ENCODE peak calls at places on chromosomes 12 and 14, in six cellular contexts. Z is fibroblast of mammary gland, Y is esophagus squamous epithelium, G is lung, R is Calu3, L is left ventricle myocardium inferior. O is an unnamed sample.

GRCh38 chr14:67517083-67517482 is 16.0 kb upstream of the PLEKHH1 start:
- DNase-seq in L (peak), R (no peak), G (no peak), Y (no peak), Z (no peak), O (no peak)

GRCh38 chr12:9649532-9649940 is 20.0 kb upstream of the CLEC2D start:
- DNase-seq in L (no peak), Y (no peak), G (no peak), R (no peak), Z (no peak), O (no peak)

GRCh38 chr12:66516133-66516532 is 162.7 kb downstream of the GRIP1 start:
- DNase-seq in R (no peak), Y (no peak), L (no peak), G (no peak), Z (no peak), O (no peak)

GRCh38 chr12:9118161-9118560 is 2.4 kb upstream of the A2M start:
- DNase-seq in Z (peak), R (no peak), L (no peak), G (no peak), Y (no peak), O (no peak)

GRCh38 chr14:21894003-21894897 is 220.6 kb upstream of the OR4E1 start:
- DNase-seq in Y (no peak), G (no peak), L (no peak), Z (no peak), R (peak), O (peak)

GRCh38 chr12:59927041-59927440 is 331.2 kb downstream of the SLC16A7 start:
- DNase-seq in L (no peak), G (no peak), R (no peak), Y (no peak), Z (peak), O (no peak)

GRCh38 chr12:85765443-85765842 is 70.8 kb downstream of the RASSF9 start:
- DNase-seq in Z (peak), R (no peak), L (no peak), G (no peak), Y (no peak), O (no peak)

GRCh38 chr14:42110167-42110566 is 503.5 kb downstream of the LRFN5 start:
- DNase-seq in L (no peak), Y (no peak), Z (peak), G (no peak), R (no peak), O (no peak)

GRCh38 chr12:4290011-4290790 is 16.6 kb downstream of the CCND2 start:
- DNase-seq in G (no peak), Z (no peak), L (no peak), Y (no peak), R (no peak), O (no peak)

GRCh38 chr14:53190938-53191337 is 37.8 kb upstream of the DDHD1 start:
- DNase-seq in G (no peak), R (no peak), Z (peak), L (no peak), Y (no peak), O (no peak)

GRCh38 chr12:130752692-130753230 is 36.7 kb upstream of the RIMBP2 start:
- DNase-seq in L (no peak), R (no peak), G (no peak), Y (no peak), Z (no peak), O (no peak)

GRCh38 chr12:120089105-120089504 is 27.4 kb downstream of the RAB35 start:
- DNase-seq in L (no peak), Y (no peak), G (no peak), Z (peak), R (no peak), O (no peak)

GRCh38 chr12:89370850-89371249 is 18.5 kb upstream of the DUSP6 start:
- DNase-seq in R (no peak), Z (peak), G (no peak), L (no peak), Y (no peak), O (no peak)

GRCh38 chr12:1046727-1047126 is 55.7 kb downstream of the ERC1 start:
- DNase-seq in G (no peak), Y (no peak), L (no peak), Z (no peak), R (no peak), O (no peak)

GRCh38 chr12:113779774-113780173 is 186.4 kb downstream of the RBM19 start:
- DNase-seq in R (no peak), G (no peak), L (no peak), Z (no peak), Y (no peak), O (no peak)

GRCh38 chr14:102980409-102980810 is 57.9 kb downstream of the AMN start:
- DNase-seq in L (no peak), G (no peak), R (no peak), Y (no peak), Z (peak), O (no peak)

GRCh38 chr14:102985665-102986064 is 63.2 kb downstream of the AMN start:
- DNase-seq in R (no peak), L (no peak), Z (no peak), G (no peak), Y (no peak), O (no peak)

GRCh38 chr14:102983496-102983895 is 61.0 kb downstream of the AMN start:
- DNase-seq in Y (no peak), R (no peak), L (no peak), Z (no peak), G (no peak), O (no peak)

GRCh38 chr14:102984336-102985102 is 62.1 kb downstream of the AMN start:
- DNase-seq in L (no peak), Z (no peak), Y (no peak), R (no peak), G (no peak), O (no peak)

DNA sequence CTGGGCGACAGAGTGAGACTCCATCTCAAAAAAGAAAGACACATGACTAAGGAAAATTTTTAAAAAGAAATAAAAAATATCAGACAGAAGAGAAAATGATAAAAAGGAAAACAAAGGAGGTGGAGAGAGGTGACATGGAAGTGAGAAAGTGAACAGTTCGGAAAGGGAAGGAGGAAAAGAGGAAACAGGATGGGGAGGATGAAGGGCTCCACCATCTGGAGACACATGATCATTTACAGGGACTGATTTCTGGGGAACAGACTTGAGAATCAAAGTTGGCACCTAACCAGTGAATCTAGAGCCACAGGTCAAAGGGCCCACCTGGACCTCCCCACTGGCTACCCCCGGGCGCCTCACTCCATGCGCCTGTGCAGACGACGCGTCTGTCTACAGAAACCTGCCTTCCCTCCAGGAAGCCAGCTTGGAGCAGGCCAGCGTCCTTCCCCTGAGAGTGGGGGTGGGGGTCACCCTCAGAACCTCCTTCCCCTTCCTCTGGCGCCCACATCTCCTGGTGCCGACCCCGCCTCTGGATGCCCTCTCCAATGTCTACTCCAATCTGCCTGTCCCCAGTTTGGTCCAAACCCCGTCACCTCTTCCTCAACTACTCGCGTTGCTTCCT is 60.5 kb downstream of the AMN start:
- DNase-seq in R (no peak), L (no peak), Z (no peak), Y (no peak), G (no peak), O (no peak)
- TF ChIP-seq CTCF in R (no peak), L (no peak), Z (no peak), Y (no peak), G (no peak), O (no peak)

DNA sequence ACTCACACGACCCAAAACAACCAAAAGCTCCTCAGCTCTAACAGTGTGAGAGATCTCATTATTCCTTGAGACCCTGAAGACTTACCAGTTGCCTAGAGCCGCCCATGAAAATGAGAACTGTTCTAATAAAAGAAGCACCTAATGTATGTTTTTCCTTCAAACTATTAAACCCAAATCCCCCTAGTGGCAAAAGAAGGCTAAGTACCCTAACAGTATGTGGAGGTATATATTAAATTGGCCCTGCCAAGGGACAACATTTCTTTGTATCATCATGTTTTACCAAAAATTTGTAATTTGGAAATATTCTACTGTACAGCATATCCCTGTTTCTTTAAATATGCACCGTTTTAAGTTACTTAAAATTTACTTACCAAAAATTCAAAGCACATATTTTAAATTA is 38.0 kb upstream of the PPFIA2 start:
- DNase-seq in Y (no peak), L (no peak), Z (peak), G (no peak), R (no peak), O (no peak)
- TF ChIP-seq CTCF in Y (no peak), L (no peak), Z (peak), G (no peak), R (peak), O (no peak)

DNA sequence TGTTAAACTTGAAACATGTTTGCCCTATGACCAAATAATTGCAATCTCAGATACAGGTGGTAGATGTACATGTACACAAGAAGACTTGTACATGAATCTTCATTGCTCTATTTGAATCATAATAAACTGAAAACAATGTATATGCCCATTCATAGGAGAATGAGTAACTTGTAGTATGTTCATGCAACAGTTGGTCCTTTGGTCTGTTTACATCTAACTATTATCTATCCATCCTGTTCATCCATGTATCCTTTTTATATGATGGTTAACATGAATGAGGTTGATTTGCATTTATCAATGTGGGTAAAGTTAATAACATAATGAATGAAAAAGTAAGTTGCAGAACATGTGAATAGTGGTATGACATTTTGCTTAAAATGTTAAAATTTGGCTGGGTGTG is 37.1 kb downstream of the HSD17B6 start:
- DNase-seq in Y (no peak), Z (no peak), G (no peak), R (no peak), L (no peak), O (no peak)
- TF ChIP-seq CTCF in Y (no peak), Z (no peak), G (no peak), R (no peak), L (no peak), O (no peak)

DNA sequence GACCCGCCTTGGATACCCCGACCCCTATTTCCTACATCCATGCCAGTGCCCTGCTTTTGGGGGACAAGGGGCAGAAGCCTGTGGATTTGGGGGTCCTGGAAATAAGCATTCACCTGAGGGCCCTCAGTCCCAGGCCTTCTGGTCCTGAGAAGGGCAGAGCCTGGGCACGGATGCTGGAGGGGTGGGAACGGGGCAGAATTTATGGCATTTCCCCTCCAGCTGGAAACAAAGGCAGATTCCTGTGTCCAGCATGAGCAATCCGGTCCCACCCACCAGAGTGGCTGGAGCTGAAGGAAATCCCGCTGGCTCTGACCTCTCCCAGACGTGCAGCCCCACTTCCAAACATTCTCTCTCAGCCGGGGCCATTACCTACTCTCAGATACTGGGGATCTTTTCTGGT is 9.3 kb downstream of the ANKRD33 start:
- DNase-seq in G (no peak), Y (no peak), L (no peak), Z (no peak), R (no peak), O (no peak)
- TF ChIP-seq CTCF in G (no peak), Y (no peak), L (no peak), Z (no peak), R (no peak), O (no peak)